ENCODE peak calls at places on chromosomes 1 and 21, in six cellular contexts. G is progenitor cell of endocrine pancreas, L is mesothelial cell of epicardium, M is cardiac muscle cell, P is BJ, Q is tibial nerve. V is an unnamed sample.

GRCh38 chr1:246497331-246497915 is 9.7 kb downstream of the SMYD3 start:
- DNase-seq in G (no peak), L (no peak), Q (no peak), P (no peak), M (peak), V (no peak)

GRCh38 chr1:168709896-168710305 is 19.1 kb downstream of the DPT start:
- DNase-seq in P (peak), M (peak), G (no peak), Q (no peak), L (no peak), V (no peak)

GRCh38 chr1:46996659-46997281 is 26.7 kb upstream of the CYP4X1 start:
- DNase-seq in Q (no peak), L (no peak), G (no peak), P (no peak), M (no peak), V (no peak)

GRCh38 chr1:48532976-48533375 is 61.0 kb upstream of the SPATA6 start:
- DNase-seq in M (no peak), G (no peak), Q (no peak), P (no peak), L (no peak), V (no peak)

GRCh38 chr1:206112600-206113301 is 4.4 kb downstream of the AVPR1B start:
- DNase-seq in P (no peak), G (no peak), L (no peak), M (no peak), Q (no peak), V (no peak)

GRCh38 chr1:912740-913301 is 10.9 kb upstream of the SAMD11 start:
- DNase-seq in Q (no peak), M (peak), L (peak), P (no peak), G (peak), V (no peak)

GRCh38 chr1:43521716-43522115 is 9.0 kb upstream of the PTPRF start:
- DNase-seq in M (no peak), L (no peak), G (no peak), Q (no peak), P (no peak), V (no peak)

GRCh38 chr1:180360333-180361075 is 130.4 kb downstream of the LHX4 start:
- DNase-seq in G (no peak), L (no peak), M (no peak), P (peak), Q (no peak), V (no peak)

GRCh38 chr21:41369105-41369914 is 7.5 kb downstream of the MX2 start:
- DNase-seq in L (peak), Q (no peak), M (peak), P (no peak), G (no peak), V (no peak)

GRCh38 chr1:239307886-239308285 is 78.5 kb upstream of the CHRM3 start:
- DNase-seq in G (no peak), M (no peak), P (no peak), L (no peak), Q (no peak), V (no peak)

GRCh38 chr1:109925159-109925990 is 14.7 kb downstream of the CSF1 start:
- DNase-seq in P (no peak), L (no peak), G (no peak), Q (no peak), M (no peak), V (no peak)

GRCh38 chr1:221089273-221089672 is 210.0 kb downstream of the HLX start:
- DNase-seq in G (no peak), L (no peak), M (peak), P (no peak), Q (no peak), V (no peak)

GRCh38 chr1:230284891-230285290 is 141.2 kb downstream of the PGBD5 start:
- DNase-seq in P (no peak), Q (no peak), M (no peak), L (no peak), G (no peak), V (no peak)

GRCh38 chr1:239706245-239706892 is 320.0 kb downstream of the CHRM3 start:
- DNase-seq in Q (no peak), G (no peak), L (no peak), P (no peak), M (no peak), V (no peak)

GRCh38 chr1:153612755-153613331 is at the start of gene S100A16:
- DNase-seq in L (no peak), G (peak), P (no peak), Q (peak), M (peak), V (no peak)

GRCh38 chr1:192610114-192610958 is 25.6 kb upstream of the RGS13 start:
- DNase-seq in Q (no peak), G (no peak), L (no peak), M (peak), P (peak), V (no peak)

GRCh38 chr1:68046885-68047658 is 3.4 kb downstream of the DIRAS3 start:
- DNase-seq in Q (no peak), G (no peak), P (no peak), L (no peak), M (no peak), V (no peak)

DNA sequence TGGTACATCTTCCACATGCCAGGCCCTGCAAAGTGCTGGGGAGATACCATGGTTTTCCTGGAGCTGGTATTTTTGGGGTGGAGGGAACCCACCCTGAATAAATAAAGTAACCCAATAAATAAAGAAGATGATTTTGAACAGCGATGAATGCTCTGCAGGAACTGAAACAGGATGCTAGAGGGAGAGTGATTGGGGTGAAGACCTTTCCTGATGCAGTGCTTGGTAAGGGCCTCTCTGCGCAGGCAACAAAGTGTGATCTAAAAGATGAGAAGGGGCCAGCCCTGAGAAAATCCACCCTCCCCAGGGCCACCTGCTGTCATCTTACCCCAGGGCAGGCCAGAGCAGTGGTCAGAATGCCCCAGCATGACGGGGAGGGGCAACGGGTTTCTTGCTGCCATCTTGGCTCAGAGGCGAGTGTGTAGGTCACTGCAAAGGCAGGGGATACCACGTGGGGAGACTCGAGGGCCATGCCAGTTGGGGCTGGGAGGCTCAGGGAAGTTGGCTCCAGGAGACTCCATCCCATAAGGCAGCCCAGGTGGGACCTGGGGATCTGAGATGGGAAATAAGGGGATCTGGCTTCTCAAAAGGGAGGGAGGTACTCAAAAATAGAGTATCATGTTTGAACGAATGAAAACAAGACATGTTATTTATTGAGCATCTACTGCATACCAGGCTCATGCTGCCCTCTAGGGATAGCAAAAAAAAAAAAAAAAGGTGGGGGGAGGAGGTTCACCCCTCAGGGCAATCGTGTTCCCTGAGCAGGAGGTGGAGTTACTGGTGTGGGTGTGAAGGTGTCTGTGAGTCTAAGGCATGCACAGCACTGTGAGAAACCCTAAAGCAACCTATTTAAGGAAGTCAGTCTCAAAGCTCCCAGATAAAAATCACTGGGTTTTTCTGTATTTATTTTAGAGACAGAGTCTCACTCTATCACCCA is 2.8 kb downstream of the SRARP start:
- DNase-seq in G (no peak), M (peak), P (no peak), L (no peak), Q (no peak), V (no peak)
- TF ChIP-seq CTCF in G (no peak), M (peak), P (peak), L (no peak), Q (no peak), V (no peak)

DNA sequence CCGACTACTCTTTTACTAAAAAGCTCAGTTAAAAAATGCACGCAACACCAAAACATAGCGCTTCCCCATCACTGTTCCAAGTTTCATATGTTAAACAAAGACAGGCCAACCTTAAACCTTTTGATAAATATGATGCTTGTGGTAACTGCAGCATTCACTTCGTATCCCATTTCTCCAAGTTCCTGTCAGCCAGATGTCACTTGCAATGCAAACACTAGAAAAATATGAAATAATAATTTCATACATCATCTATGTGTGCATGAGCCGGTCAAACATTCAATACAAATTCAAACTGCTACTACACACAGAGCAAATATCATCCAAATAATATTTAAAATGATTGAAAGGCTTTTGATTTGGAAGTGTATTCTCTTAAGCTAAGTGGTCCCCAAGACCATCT is 636.5 kb downstream of the LMO4 start:
- DNase-seq in M (no peak), Q (no peak), P (no peak), L (no peak), G (no peak), V (no peak)
- TF ChIP-seq CTCF in M (no peak), Q (no peak), P (no peak), L (no peak), G (no peak), V (no peak)

GRCh38 chr1:3899776-3900149 is 309 bp downstream of the C1orf174 start:
- DNase-seq in Q (no peak), P (no peak), L (no peak), M (no peak), G (peak), V (no peak)
- TF ChIP-seq CTCF in Q (no peak), P (no peak), L (no peak), M (no peak), G (no peak), V (no peak)

GRCh38 chr21:29359718-29360117 is 61.0 kb downstream of the BACH1 start:
- DNase-seq in P (no peak), G (no peak), Q (no peak), L (no peak), M (no peak), V (no peak)

GRCh38 chr21:29362758-29363157 is 64.0 kb downstream of the BACH1 start:
- DNase-seq in M (no peak), Q (no peak), P (no peak), G (no peak), L (no peak), V (no peak)

GRCh38 chr21:29365636-29366305 is 67.0 kb downstream of the BACH1 start:
- DNase-seq in M (no peak), Q (no peak), P (no peak), L (no peak), G (no peak), V (no peak)

GRCh38 chr21:29366532-29366931 is 67.8 kb downstream of the BACH1 start:
- DNase-seq in Q (no peak), G (no peak), M (no peak), L (no peak), P (no peak), V (no peak)

DNA sequence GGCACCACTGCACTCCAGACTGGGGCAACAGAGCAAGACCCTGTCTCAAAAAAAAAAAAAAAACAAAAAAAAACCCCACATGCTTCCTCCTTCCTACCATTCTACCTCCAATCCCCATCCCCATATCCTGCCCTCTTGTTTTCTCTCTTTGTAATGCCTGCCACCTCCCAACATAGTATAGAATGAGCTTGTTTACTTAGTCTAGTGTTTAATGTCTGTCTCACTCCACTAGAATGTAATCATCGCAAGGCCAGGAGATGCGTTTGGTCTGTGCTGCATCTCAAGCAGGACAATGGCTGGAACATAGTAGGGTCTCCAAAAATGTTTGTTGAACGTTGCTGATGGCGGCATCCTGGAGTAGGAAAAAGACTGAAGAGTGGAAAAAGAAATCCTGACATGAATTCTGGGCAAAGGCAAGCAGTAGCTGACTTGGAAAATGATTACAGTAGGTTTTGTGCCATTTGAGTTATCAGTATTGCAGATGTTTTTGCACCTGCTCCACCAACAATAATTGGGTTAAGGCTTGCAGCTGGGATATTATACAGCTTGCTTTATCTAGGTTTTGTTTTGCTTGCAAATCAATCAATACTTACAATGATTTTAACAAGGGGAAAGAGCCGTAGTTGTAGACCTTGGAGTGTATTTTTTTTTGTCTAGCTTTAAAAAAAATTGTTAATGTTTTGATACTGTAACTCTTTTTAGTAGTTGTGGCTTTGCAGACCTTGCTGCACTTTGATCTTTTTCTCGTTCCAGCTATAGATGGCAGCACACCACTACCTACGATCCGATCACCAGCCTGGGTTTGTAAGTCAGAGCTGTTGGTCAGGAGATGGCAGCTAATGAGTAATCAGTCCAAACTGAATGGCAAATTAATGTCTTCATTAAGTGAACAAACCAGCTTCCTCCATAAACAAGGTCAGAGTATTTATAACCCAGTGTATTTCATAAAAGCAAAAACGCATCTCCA is 62.4 kb downstream of the BACH1 start:
- DNase-seq in M (no peak), Q (no peak), P (no peak), G (no peak), L (no peak), V (no peak)
- TF ChIP-seq CTCF in M (no peak), Q (no peak), P (no peak), G (peak), L (no peak), V (no peak)

DNA sequence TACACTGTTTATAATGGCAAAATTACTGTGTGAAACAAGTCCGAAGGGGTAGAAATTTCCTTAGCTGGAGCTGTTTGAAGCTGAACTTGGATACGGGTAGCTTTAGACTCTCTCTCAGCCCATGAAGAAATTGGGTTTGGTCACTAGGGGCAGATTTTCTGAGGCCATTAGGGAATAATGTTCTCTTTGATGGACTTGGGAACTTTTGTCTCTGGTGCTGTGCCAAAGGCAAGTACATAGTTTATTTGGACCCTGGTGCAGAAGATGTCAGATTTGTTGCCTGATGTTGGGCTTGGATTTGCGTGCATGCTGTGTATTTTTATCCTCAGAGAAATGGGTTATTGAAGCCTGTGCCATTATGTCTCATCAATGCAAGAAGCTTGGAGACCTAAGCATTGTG is 109.6 kb downstream of the VPS13D start:
- DNase-seq in L (no peak), G (no peak), Q (no peak), P (no peak), M (peak), V (no peak)
- TF ChIP-seq CTCF in L (no peak), G (peak), Q (peak), P (no peak), M (peak), V (no peak)

GRCh38 chr1:160997323-160998038 is 23.5 kb downstream of the F11R start:
- DNase-seq in M (peak), L (peak), Q (no peak), P (no peak), G (no peak), V (no peak)
- TF ChIP-seq CTCF in M (peak), L (peak), Q (peak), P (peak), G (peak), V (no peak)

GRCh38 chr1:90046635-90047034 is 51.7 kb downstream of the ZNF326 start:
- DNase-seq in Q (no peak), M (no peak), G (no peak), L (no peak), P (no peak), V (no peak)
- TF ChIP-seq CTCF in Q (no peak), M (no peak), G (no peak), L (no peak), P (no peak), V (no peak)

GRCh38 chr1:53266038-53266437 is 27.7 kb upstream of the MAGOH start:
- DNase-seq in P (no peak), M (peak), L (no peak), G (no peak), Q (no peak), V (no peak)
- TF ChIP-seq CTCF in P (peak), M (peak), L (no peak), G (peak), Q (no peak), V (no peak)

DNA sequence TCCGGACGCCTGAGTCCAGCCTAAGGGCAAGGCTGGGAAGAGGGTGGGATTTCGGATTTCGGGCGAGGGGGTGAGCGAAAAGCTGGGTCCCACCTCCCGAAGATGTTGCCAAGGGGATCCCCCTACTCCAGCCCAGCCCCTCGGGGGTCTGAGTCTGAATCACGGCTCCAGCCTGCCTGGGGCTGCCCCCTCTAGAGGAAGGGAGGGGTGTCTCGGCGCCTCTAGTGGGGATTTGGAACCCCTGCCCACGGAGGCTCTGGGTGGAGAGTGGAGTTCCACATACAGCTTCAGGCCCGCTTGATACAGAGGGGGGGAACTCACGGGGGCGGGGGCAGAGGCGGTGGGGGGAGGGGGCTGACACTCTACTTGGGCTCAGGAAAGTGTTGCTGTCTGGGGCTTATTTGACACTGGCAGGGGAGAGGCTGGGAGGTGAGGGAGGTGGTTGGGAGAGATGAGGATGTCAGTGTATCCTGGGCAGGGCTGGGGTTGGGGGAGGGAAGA is 686 bp downstream of the KIRREL1 start:
- DNase-seq in G (no peak), L (no peak), M (no peak), Q (no peak), P (no peak), V (no peak)
- TF ChIP-seq CTCF in G (peak), L (no peak), M (peak), Q (peak), P (peak), V (no peak)

V was measured in natural killer cell.